ENCODE peak calls at places on chromosomes 12 and 14, in seven cellular contexts. M is WERI-Rb-1; H is body of pancreas; S is epithelial cell of esophagus; C is H1; A is CD8-positive, alpha-beta T cell; Z is K562. I is an unnamed sample.
A peak's percentile ranks its signal among the peaks of the same experiment; 100 is the strongest.

GRCh38 chr14:60651936-60652673 is 2.8 kb upstream of the SIX1 start:
- DNase-seq in M (no peak), H (peak; percentile 40), S (no peak), C (no peak), A (no peak), Z (no peak), I (no peak)

GRCh38 chr14:91545946-91546716 is 36.0 kb upstream of the PPP4R3A start:
- DNase-seq in M (peak; percentile 65), H (no peak), S (peak; percentile 25), C (no peak), A (no peak), Z (no peak), I (peak; percentile 98)

GRCh38 chr12:77232045-77232444 is 166.7 kb upstream of the E2F7 start:
- DNase-seq in M (no peak), H (no peak), S (peak; percentile 50), C (no peak), A (no peak), Z (no peak), I (no peak)

GRCh38 chr14:100384819-100385813 is 62.0 kb downstream of the SLC25A47 start:
- DNase-seq in M (no peak), H (no peak), S (peak; percentile 65), C (no peak), A (no peak), Z (no peak), I (no peak)

GRCh38 chr14:90632451-90632850 is 183.8 kb downstream of the TTC7B start:
- DNase-seq in M (peak; percentile 31), H (no peak), S (no peak), C (no peak), A (no peak), Z (no peak), I (no peak)

GRCh38 chr12:52335598-52336262 is 14.5 kb upstream of the KRT83 start:
- DNase-seq in M (no peak), H (peak; percentile 63), S (no peak), C (no peak), A (no peak), Z (no peak), I (no peak)

GRCh38 chr12:126811401-126811800 is 1455.6 kb upstream of the TMEM132C start:
- DNase-seq in M (peak; percentile 66), H (no peak), S (no peak), C (no peak), A (no peak), Z (no peak), I (no peak)

GRCh38 chr14:77140937-77141591 is 527 bp downstream of the ZDHHC22 start:
- DNase-seq in M (peak; percentile 42), H (no peak), S (peak; percentile 29), C (no peak), A (no peak), Z (peak; percentile 44), I (no peak)

GRCh38 chr14:94062344-94062904 is 18.6 kb downstream of the DDX24 start:
- DNase-seq in M (no peak), H (no peak), S (peak; percentile 93), C (no peak), A (no peak), Z (no peak), I (no peak)

GRCh38 chr12:39502657-39503056 is 59.7 kb upstream of the KIF21A start:
- DNase-seq in M (no peak), H (no peak), S (no peak), C (no peak), A (no peak), Z (no peak), I (no peak)

GRCh38 chr14:57029620-57030253 is 219.5 kb upstream of the OTX2 start:
- DNase-seq in M (peak; percentile 49), H (no peak), S (no peak), C (no peak), A (no peak), Z (no peak), I (no peak)

GRCh38 chr14:106694638-106695393 is 1168.4 kb downstream of the TMEM121 start:
- DNase-seq in M (peak; percentile 15), H (peak; percentile 7), S (peak; percentile 41), C (no peak), A (peak; percentile 85), Z (no peak), I (no peak)

GRCh38 chr12:5043589-5044419 is at the start of gene KCNA5:
- DNase-seq in M (no peak), H (peak; percentile 46), S (no peak), C (peak; percentile 13), A (no peak), Z (no peak), I (no peak)

GRCh38 chr14:75578786-75579781 is 664 bp downstream of the FLVCR2 start:
- DNase-seq in M (peak; percentile 43), H (no peak), S (no peak), C (no peak), A (no peak), Z (no peak), I (peak; percentile 49)

GRCh38 chr12:131147293-131147692 is 193.6 kb downstream of the ADGRD1 start:
- DNase-seq in M (no peak), H (no peak), S (no peak), C (no peak), A (no peak), Z (no peak), I (no peak)

GRCh38 chr14:23578560-23579310 is at the start of gene JPH4:
- DNase-seq in M (peak; percentile 51), H (no peak), S (no peak), C (no peak), A (no peak), Z (peak; percentile 27), I (no peak)
- H3K4me3 ChIP-seq in M (peak within 1 kb of the TSS; percentile 63), H (no peak within 1 kb of the TSS), S (no peak within 1 kb of the TSS), C (peak within 1 kb of the TSS; percentile 55), A (no peak within 1 kb of the TSS), Z (no peak within 1 kb of the TSS), I (no peak within 1 kb of the TSS)

GRCh38 chr14:71701990-71702389 is 230.2 kb upstream of the RGS6 start:
- DNase-seq in M (no peak), H (no peak), S (peak; percentile 94), C (no peak), A (no peak), Z (no peak), I (no peak)

GRCh38 chr14:71703477-71703876 is 228.8 kb upstream of the RGS6 start:
- DNase-seq in M (peak; percentile 38), H (no peak), S (peak; percentile 46), C (no peak), A (no peak), Z (no peak), I (no peak)

GRCh38 chr14:71704210-71704609 is 228.0 kb upstream of the RGS6 start:
- DNase-seq in M (no peak), H (no peak), S (no peak), C (no peak), A (no peak), Z (no peak), I (no peak)

GRCh38 chr14:71702799-71703198 is 229.4 kb upstream of the RGS6 start:
- DNase-seq in M (peak; percentile 20), H (no peak), S (no peak), C (no peak), A (no peak), Z (no peak), I (no peak)

DNA sequence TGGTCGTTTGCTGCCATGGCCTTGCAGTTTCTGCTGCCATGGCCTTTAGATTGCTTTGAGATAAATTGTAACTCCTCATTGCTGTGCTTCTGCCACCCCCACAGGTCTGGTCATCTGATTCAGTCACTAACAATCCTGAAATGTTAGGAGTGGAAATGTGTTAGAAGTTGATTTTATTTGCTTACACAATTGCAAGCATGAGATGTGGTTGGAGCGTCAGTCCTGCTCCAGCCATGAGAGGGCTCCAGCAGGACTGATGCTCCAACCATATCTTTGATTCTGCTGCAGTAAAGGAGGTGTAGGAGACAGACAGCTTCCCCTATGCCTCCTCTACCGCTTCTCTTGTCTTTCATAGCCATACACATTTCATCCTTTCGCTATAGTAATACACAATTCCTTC is 226.8 kb upstream of the RGS6 start:
- DNase-seq in M (no peak), H (no peak), S (no peak), C (no peak), A (no peak), Z (no peak), I (no peak)
- TF ChIP-seq CTCF in M (peak; percentile 37), H (no peak), S (no peak), C (no peak), A (no peak), Z (no peak), I (no peak)

DNA sequence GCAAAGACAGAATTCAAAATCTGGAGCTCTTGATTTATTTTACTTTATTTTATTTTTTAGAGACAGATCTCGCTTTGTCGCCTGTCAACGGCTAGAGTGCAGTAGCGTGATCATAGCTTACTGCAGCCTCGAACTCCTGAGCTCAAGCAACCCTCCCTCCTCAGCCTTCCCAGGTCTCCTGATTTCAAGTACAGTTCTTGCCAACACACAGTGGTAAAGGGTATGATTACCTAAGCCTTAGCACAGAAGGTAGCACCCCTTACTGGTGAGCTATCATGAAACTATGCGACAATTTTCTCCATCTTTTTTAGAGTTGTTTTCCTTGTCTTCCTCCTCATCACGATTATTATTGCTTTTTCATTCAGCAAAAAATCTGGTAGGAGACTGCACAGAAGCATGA is 94.3 kb upstream of the ETV6 start:
- DNase-seq in M (no peak), H (no peak), S (no peak), C (no peak), A (no peak), Z (no peak), I (no peak)
- H3K4me3 ChIP-seq in M (no peak overlapping the region), H (no peak overlapping the region), S (no peak overlapping the region), C (no peak overlapping the region), A (no peak overlapping the region), Z (no peak overlapping the region), I (no peak overlapping the region)

GRCh38 chr12:65823481-65824313 is 586 bp upstream of the HMGA2 start:
- DNase-seq in M (peak; percentile 50), H (peak; percentile 68), S (peak; percentile 67), C (no peak), A (no peak), Z (no peak), I (no peak)

GRCh38 chr12:65825323-65825572 is 965 bp downstream of the HMGA2 start:
- DNase-seq in M (no peak), H (no peak), S (no peak), C (no peak), A (no peak), Z (no peak), I (no peak)

GRCh38 chr12:65824314-65824563 is at the start of gene HMGA2:
- DNase-seq in M (no peak), H (no peak), S (no peak), C (no peak), A (no peak), Z (no peak), I (no peak)

GRCh38 chr12:65821336-65821735 is 2.9 kb upstream of the HMGA2 start:
- DNase-seq in M (no peak), H (no peak), S (no peak), C (no peak), A (no peak), Z (no peak), I (no peak)

DNA sequence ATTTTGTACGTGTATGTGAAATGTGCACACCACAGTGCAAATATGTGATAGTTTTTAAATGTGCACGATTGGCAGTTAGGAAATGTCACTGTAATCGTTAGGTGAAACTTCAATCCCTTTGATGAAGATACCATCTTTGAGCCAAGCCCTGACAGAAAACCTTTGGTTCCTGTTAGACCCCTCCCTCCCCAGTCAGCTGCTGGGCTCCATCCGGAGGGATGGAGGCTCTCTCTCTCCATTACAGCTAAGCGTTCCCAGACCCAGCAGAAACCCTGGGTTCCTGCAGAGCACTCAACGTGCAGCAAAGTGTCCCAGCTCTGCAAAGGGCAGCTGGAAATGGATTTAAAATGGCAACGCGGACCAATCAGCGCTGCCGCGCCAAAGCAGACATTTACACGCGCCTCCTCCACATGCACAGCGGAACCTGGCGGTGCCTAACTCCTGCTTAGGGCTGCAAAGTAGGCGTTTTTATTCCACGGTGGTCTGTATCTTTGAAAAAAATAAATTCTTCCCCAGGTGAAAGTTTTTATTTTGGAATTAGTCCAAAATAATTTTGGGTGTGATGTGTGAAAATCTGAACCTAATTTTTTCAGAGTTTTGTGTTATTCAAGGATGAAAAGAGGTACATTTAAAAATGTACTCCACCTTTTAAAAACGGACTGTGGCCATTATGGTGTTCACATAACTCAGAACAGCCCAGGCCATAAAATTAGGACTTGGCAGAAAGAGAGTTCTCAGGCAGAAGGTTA is 1.4 kb upstream of the HMGA2 start:
- DNase-seq in M (peak; percentile 79), H (peak; percentile 18), S (peak; percentile 75), C (peak; percentile 75), A (no peak), Z (no peak), I (no peak)
- TF ChIP-seq CTCF in M (no peak), H (no peak), S (no peak), C (no peak), A (no peak), Z (no peak), I (no peak)

I was measured in LNCaP clone FGC.